ENCODE peak calls at places on chromosomes 3 and 15, in six cellular contexts. H is K562, F is HEK293T, K is GM12878, W is HCT116, X is H1. D is an unnamed sample.

GRCh38 chr15:69848551-69849231 is 249.0 kb downstream of the TLE3 start:
- DNase-seq in H (no peak), F (no peak), W (no peak), K (no peak), X (no peak), D (no peak)

GRCh38 chr3:178334239-178334638 is 202.0 kb upstream of the KCNMB2 start:
- DNase-seq in H (no peak), W (no peak), X (no peak), F (no peak), K (no peak), D (no peak)

GRCh38 chr3:171791695-171792082 is 18.6 kb downstream of the PLD1 start:
- DNase-seq in H (no peak), K (no peak), X (no peak), F (no peak), W (no peak), D (no peak)

GRCh38 chr3:42118762-42119361 is 27.7 kb downstream of the TRAK1 start:
- DNase-seq in K (peak), X (peak), W (peak), F (peak), H (peak), D (peak)

GRCh38 chr3:61521229-61521628 is 40.1 kb upstream of the PTPRG start:
- DNase-seq in W (no peak), K (peak), F (no peak), X (no peak), H (no peak), D (no peak)

GRCh38 chr3:163971861-163972260 is 1106.4 kb downstream of the SI start:
- DNase-seq in W (no peak), K (no peak), H (no peak), F (no peak), X (no peak), D (no peak)

GRCh38 chr3:64945171-64945684 is 257.4 kb upstream of the ADAMTS9 start:
- DNase-seq in W (no peak), K (no peak), F (no peak), H (peak), X (no peak), D (peak)

GRCh38 chr3:184315506-184315867 is 1.1 kb downstream of the EIF4G1 start:
- DNase-seq in F (no peak), K (no peak), X (no peak), H (peak), W (no peak), D (no peak)

GRCh38 chr15:39741258-39741657 is 41.4 kb downstream of the FSIP1 start:
- DNase-seq in K (no peak), X (no peak), H (no peak), F (no peak), W (no peak), D (no peak)

GRCh38 chr15:40336129-40337122 is 4.3 kb downstream of the CCDC9B start:
- DNase-seq in K (no peak), X (no peak), W (no peak), H (peak), F (no peak), D (peak)

GRCh38 chr3:127456471-127457093 is 134.0 kb downstream of the TPRA1 start:
- DNase-seq in W (no peak), X (no peak), F (no peak), H (no peak), K (no peak), D (peak)

GRCh38 chr15:82999905-83000671 is 11.4 kb downstream of the C15orf40 start:
- DNase-seq in K (peak), H (peak), X (no peak), F (peak), W (no peak), D (peak)

GRCh38 chr3:102129774-102130608 is 280.7 kb downstream of the NFKBIZ start:
- DNase-seq in X (no peak), F (no peak), W (peak), H (no peak), K (no peak), D (no peak)

GRCh38 chr3:176919836-176920760 is 277.2 kb downstream of the TBL1XR1 start:
- DNase-seq in X (no peak), W (no peak), K (no peak), F (no peak), H (peak), D (no peak)

GRCh38 chr3:32591960-32592462 is 21.4 kb upstream of the DYNC1LI1 start:
- DNase-seq in W (no peak), X (no peak), F (no peak), H (no peak), K (no peak), D (no peak)

GRCh38 chr3:32593903-32594525 is 23.4 kb upstream of the DYNC1LI1 start:
- DNase-seq in H (no peak), X (no peak), W (no peak), K (no peak), F (no peak), D (no peak)

GRCh38 chr3:32592696-32593353 is 22.2 kb upstream of the DYNC1LI1 start:
- DNase-seq in H (no peak), X (no peak), F (no peak), W (no peak), K (no peak), D (peak)

GRCh38 chr3:32595318-32595717 is 24.7 kb upstream of the DYNC1LI1 start:
- DNase-seq in F (no peak), W (no peak), K (no peak), H (no peak), X (no peak), D (no peak)

DNA sequence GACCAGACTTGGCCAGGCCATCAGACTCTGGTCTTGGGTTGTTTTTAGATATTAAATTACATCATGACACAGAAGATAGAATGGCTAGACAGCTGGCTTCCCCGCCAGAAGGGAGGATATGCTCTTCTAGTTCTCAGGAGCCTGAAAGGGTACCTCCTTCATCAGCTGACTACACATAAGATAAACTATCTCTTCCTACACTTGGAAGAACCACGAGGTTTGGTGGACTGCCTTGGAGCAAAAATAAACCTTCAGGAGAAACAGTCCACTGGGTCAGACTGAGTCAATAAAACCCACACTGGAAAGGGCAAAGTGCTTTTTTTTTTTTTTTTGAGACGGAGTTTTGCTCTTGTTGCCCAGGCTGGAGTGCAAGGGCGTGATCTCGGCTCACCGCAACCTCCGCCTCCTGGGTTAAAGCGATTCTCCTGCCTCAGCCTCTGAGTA is 26.3 kb upstream of the DYNC1LI1 start:
- DNase-seq in X (no peak), H (peak), F (no peak), W (no peak), K (no peak), D (no peak)
- TF ChIP-seq SP1 in X (no peak), H (no peak), F (no peak), W (no peak), K (no peak), D (no peak)

DNA sequence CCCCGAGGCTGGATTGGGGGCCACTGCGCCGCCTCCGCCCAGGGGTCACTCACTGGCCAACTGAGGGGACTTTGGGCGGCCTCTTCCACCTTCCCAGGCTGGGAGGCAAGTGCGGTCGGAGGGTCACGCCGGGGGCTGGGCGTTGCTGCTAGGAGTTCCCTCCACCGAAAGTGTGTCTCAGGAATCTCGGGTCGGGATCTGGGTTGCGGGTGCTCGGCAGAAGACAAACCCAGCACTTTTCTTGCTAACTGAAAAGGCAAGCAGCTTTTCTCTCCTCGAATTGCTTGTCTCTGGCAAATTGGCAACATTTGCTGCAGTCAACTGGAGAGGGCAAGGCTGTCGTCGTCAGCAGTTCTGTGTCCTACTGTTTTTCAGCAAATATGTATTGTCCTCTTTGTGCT is 376 bp upstream of the SLC30A4 start:
- DNase-seq in F (peak), X (no peak), H (no peak), K (no peak), W (no peak), D (peak)
- TF ChIP-seq SP1 in F (no peak), X (no peak), H (no peak), K (no peak), W (no peak), D (no peak)

DNA sequence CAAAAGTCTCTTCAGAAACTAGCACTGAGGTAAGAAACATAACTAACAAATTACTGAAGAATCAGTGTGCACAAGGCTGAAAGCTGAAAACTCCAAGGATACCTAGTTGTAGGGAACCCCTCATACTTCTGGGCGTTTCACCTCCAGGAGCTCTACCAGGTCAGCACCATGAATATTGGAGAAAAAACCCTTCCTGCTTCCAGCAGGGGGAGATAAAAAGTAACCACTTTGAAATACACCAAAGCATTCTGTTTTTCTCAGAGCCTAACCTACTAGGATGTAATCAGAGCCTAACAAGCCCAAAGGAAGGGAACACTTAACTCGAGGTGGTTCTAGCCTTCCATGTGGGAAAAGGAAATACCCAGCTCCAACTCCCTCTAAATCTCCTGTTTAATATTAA is 175.8 kb upstream of the MME start:
- DNase-seq in K (no peak), W (peak), H (peak), X (peak), F (peak), D (no peak)
- TF ChIP-seq SP1 in K (no peak), W (no peak), H (no peak), X (no peak), F (no peak), D (no peak)

GRCh38 chr3:89360155-89360554 is 252.7 kb downstream of the EPHA3 start:
- DNase-seq in W (no peak), F (no peak), K (no peak), H (no peak), X (no peak), D (no peak)
- TF ChIP-seq SP1 in W (no peak), F (no peak), K (no peak), H (no peak), X (no peak), D (no peak)

GRCh38 chr3:168616901-168617300 is 521.2 kb upstream of the GOLIM4 start:
- DNase-seq in W (no peak), X (no peak), K (no peak), F (no peak), H (no peak), D (no peak)

GRCh38 chr3:168620854-168621253 is 525.1 kb upstream of the GOLIM4 start:
- DNase-seq in X (peak), W (peak), K (no peak), F (peak), H (no peak), D (peak)

GRCh38 chr3:168622795-168623194 is 527.1 kb upstream of the GOLIM4 start:
- DNase-seq in F (no peak), H (no peak), K (no peak), W (no peak), X (no peak), D (no peak)

GRCh38 chr3:168615489-168616020 is 519.8 kb upstream of the GOLIM4 start:
- DNase-seq in F (no peak), W (no peak), X (no peak), K (no peak), H (no peak), D (no peak)

GRCh38 chr3:168618827-168619226 is 523.1 kb upstream of the GOLIM4 start:
- DNase-seq in F (no peak), W (no peak), K (no peak), X (no peak), H (no peak), D (no peak)
- TF ChIP-seq SP1 in F (no peak), W (no peak), K (no peak), X (no peak), H (no peak), D (no peak)

GRCh38 chr15:70859322-70859908 is 5.5 kb upstream of the LARP6 start:
- DNase-seq in H (no peak), F (no peak), X (no peak), W (no peak), K (no peak), D (no peak)
- TF ChIP-seq SP1 in H (no peak), F (no peak), X (no peak), W (no peak), K (no peak), D (no peak)